ENCODE peak calls at places on chromosomes 5 and 9, in five cellular contexts. One of them, this sample, is unnamed.

GRCh38 chr5:64977779-64978178 is 209.0 kb downstream of the CWC27 start:
- DNase-seq in RWPE2: no peak
- DNase-seq in cardiac muscle cell: peak; percentile 76
- DNase-seq in epithelial cell of prostate: no peak
- DNase-seq in RWPE1: no peak
- DNase-seq in this sample: no peak

GRCh38 chr9:1216532-1216931 is 166.4 kb downstream of the DMRT2 start:
- DNase-seq in RWPE2: no peak
- DNase-seq in cardiac muscle cell: no peak
- DNase-seq in RWPE1: no peak
- DNase-seq in epithelial cell of prostate: no peak
- DNase-seq in this sample: no peak

GRCh38 chr9:33850677-33851076 is 33.7 kb downstream of the UBE2R2 start:
- DNase-seq in RWPE2: no peak
- DNase-seq in cardiac muscle cell: no peak
- DNase-seq in epithelial cell of prostate: no peak
- DNase-seq in RWPE1: no peak
- DNase-seq in this sample: no peak

GRCh38 chr9:104810421-104811339 is 46.8 kb downstream of the NIPSNAP3B start:
- DNase-seq in cardiac muscle cell: no peak
- DNase-seq in epithelial cell of prostate: no peak
- DNase-seq in RWPE1: peak; percentile 60
- DNase-seq in RWPE2: no peak
- DNase-seq in this sample: no peak

GRCh38 chr9:111582888-111583287 is 16.6 kb downstream of the PTGR1 start:
- DNase-seq in RWPE1: peak; percentile 41
- DNase-seq in RWPE2: no peak
- DNase-seq in epithelial cell of prostate: no peak
- DNase-seq in cardiac muscle cell: peak; percentile 68
- DNase-seq in this sample: no peak

GRCh38 chr9:133995012-133995896 is 3.1 kb upstream of the VAV2 start:
- DNase-seq in RWPE2: no peak
- DNase-seq in epithelial cell of prostate: no peak
- DNase-seq in cardiac muscle cell: no peak
- DNase-seq in RWPE1: no peak
- DNase-seq in this sample: no peak

GRCh38 chr5:89147026-89147425 is 264.0 kb upstream of the MEF2C start:
- DNase-seq in RWPE1: no peak
- DNase-seq in cardiac muscle cell: no peak
- DNase-seq in epithelial cell of prostate: no peak
- DNase-seq in RWPE2: no peak
- DNase-seq in this sample: no peak

GRCh38 chr5:77630246-77631165 is 8.0 kb downstream of the OTP start:
- DNase-seq in RWPE2: no peak
- DNase-seq in cardiac muscle cell: no peak
- DNase-seq in RWPE1: peak; percentile 31
- DNase-seq in epithelial cell of prostate: no peak
- DNase-seq in this sample: no peak

GRCh38 chr9:78592866-78593265 is 295.9 kb downstream of the PSAT1 start:
- DNase-seq in cardiac muscle cell: no peak
- DNase-seq in RWPE2: no peak
- DNase-seq in RWPE1: no peak
- DNase-seq in epithelial cell of prostate: no peak
- DNase-seq in this sample: no peak

GRCh38 chr5:124519396-124519795 is 227.0 kb downstream of the ZNF608 start:
- DNase-seq in RWPE2: no peak
- DNase-seq in RWPE1: peak; percentile 20
- DNase-seq in epithelial cell of prostate: no peak
- DNase-seq in cardiac muscle cell: peak; percentile 89
- DNase-seq in this sample: no peak

GRCh38 chr9:122053951-122054350 is 39.2 kb downstream of the TTLL11 start:
- DNase-seq in RWPE2: no peak
- DNase-seq in RWPE1: peak; percentile 88
- DNase-seq in epithelial cell of prostate: no peak
- DNase-seq in cardiac muscle cell: no peak
- DNase-seq in this sample: no peak

GRCh38 chr5:82307431-82307830 is 29.3 kb upstream of the RPS23 start:
- DNase-seq in epithelial cell of prostate: no peak
- DNase-seq in RWPE1: no peak
- DNase-seq in cardiac muscle cell: peak; percentile 8
- DNase-seq in RWPE2: no peak
- DNase-seq in this sample: no peak

GRCh38 chr9:78210841-78211301 is 25.0 kb upstream of the CEP78 start:
- DNase-seq in RWPE2: no peak
- DNase-seq in cardiac muscle cell: no peak
- DNase-seq in epithelial cell of prostate: no peak
- DNase-seq in RWPE1: no peak
- DNase-seq in this sample: no peak

GRCh38 chr5:151496041-151496484 is 48.7 kb downstream of the SLC36A1 start:
- DNase-seq in epithelial cell of prostate: no peak
- DNase-seq in RWPE2: no peak
- DNase-seq in cardiac muscle cell: peak; percentile 33
- DNase-seq in RWPE1: no peak
- DNase-seq in this sample: peak; percentile 39

GRCh38 chr5:180084638-180085561 is 13.3 kb upstream of the RNF130 start:
- DNase-seq in cardiac muscle cell: peak; percentile 22
- DNase-seq in epithelial cell of prostate: no peak
- DNase-seq in RWPE2: no peak
- DNase-seq in RWPE1: no peak
- DNase-seq in this sample: no peak

GRCh38 chr5:98483301-98483700 is 290.2 kb upstream of the RGMB start:
- DNase-seq in cardiac muscle cell: peak; percentile 38
- DNase-seq in RWPE2: no peak
- DNase-seq in epithelial cell of prostate: no peak
- DNase-seq in RWPE1: no peak
- DNase-seq in this sample: no peak

GRCh38 chr9:85892406-85892805 is 48.5 kb upstream of the NAA35 start:
- DNase-seq in RWPE1: no peak
- DNase-seq in RWPE2: no peak
- DNase-seq in epithelial cell of prostate: no peak
- DNase-seq in cardiac muscle cell: no peak
- DNase-seq in this sample: no peak

GRCh38 chr5:16863380-16864007 is 72.6 kb downstream of the MYO10 start:
- DNase-seq in RWPE1: no peak
- DNase-seq in cardiac muscle cell: no peak
- DNase-seq in RWPE2: no peak
- DNase-seq in epithelial cell of prostate: no peak
- DNase-seq in this sample: no peak

GRCh38 chr5:78497573-78498533 is 137.4 kb downstream of the SCAMP1 start:
- DNase-seq in RWPE2: no peak
- DNase-seq in cardiac muscle cell: no peak
- DNase-seq in epithelial cell of prostate: no peak
- DNase-seq in RWPE1: no peak
- DNase-seq in this sample: no peak

GRCh38 chr5:88665750-88666215 is 217.2 kb downstream of the MEF2C start:
- DNase-seq in cardiac muscle cell: no peak
- DNase-seq in RWPE1: no peak
- DNase-seq in epithelial cell of prostate: no peak
- DNase-seq in RWPE2: no peak
- DNase-seq in this sample: no peak

GRCh38 chr9:125829743-125830142 is 82.6 kb downstream of the PBX3 start:
- DNase-seq in RWPE1: no peak
- DNase-seq in epithelial cell of prostate: no peak
- DNase-seq in cardiac muscle cell: peak; percentile 49
- DNase-seq in RWPE2: no peak
- DNase-seq in this sample: no peak

GRCh38 chr5:6013496-6013895 is 364.9 kb downstream of the MED10 start:
- DNase-seq in cardiac muscle cell: no peak
- DNase-seq in RWPE1: no peak
- DNase-seq in RWPE2: no peak
- DNase-seq in epithelial cell of prostate: no peak
- DNase-seq in this sample: no peak

GRCh38 chr9:8782237-8782636 is 982.7 kb upstream of the DMAC1 start:
- DNase-seq in epithelial cell of prostate: no peak
- DNase-seq in RWPE1: no peak
- DNase-seq in cardiac muscle cell: peak; percentile 10
- DNase-seq in RWPE2: no peak
- DNase-seq in this sample: no peak

GRCh38 chr5:108801776-108802175 is 54.1 kb downstream of the FER start:
- DNase-seq in epithelial cell of prostate: peak; percentile 71
- DNase-seq in RWPE1: peak; percentile 86
- DNase-seq in RWPE2: no peak
- DNase-seq in cardiac muscle cell: peak; percentile 92
- DNase-seq in this sample: no peak

GRCh38 chr5:13708432-13708831 is 236.1 kb downstream of the DNAH5 start:
- DNase-seq in RWPE2: no peak
- DNase-seq in RWPE1: no peak
- DNase-seq in cardiac muscle cell: no peak
- DNase-seq in epithelial cell of prostate: no peak
- DNase-seq in this sample: no peak

GRCh38 chr5:178116406-178116885 is 3.1 kb downstream of the N4BP3 start:
- DNase-seq in RWPE2: no peak
- DNase-seq in cardiac muscle cell: no peak
- DNase-seq in RWPE1: no peak
- DNase-seq in epithelial cell of prostate: no peak
- DNase-seq in this sample: no peak

GRCh38 chr5:127133071-127133470 is 59.8 kb upstream of the C5orf63 start:
- DNase-seq in RWPE2: no peak
- DNase-seq in epithelial cell of prostate: no peak
- DNase-seq in cardiac muscle cell: no peak
- DNase-seq in RWPE1: no peak
- DNase-seq in this sample: no peak

GRCh38 chr5:17228833-17229291 is 11.4 kb downstream of the BASP1 start:
- DNase-seq in epithelial cell of prostate: peak; percentile 60
- DNase-seq in cardiac muscle cell: peak; percentile 65
- DNase-seq in RWPE1: peak; percentile 72
- DNase-seq in RWPE2: peak; percentile 77
- DNase-seq in this sample: no peak

GRCh38 chr9:98873535-98874432 is 66.3 kb downstream of the GALNT12 start:
- DNase-seq in RWPE1: no peak
- DNase-seq in epithelial cell of prostate: no peak
- DNase-seq in cardiac muscle cell: peak; percentile 76
- DNase-seq in RWPE2: no peak
- DNase-seq in this sample: no peak

GRCh38 chr5:142385194-142385593 is 60.4 kb upstream of the SPRY4 start:
- DNase-seq in cardiac muscle cell: peak; percentile 45
- DNase-seq in RWPE2: no peak
- DNase-seq in RWPE1: no peak
- DNase-seq in epithelial cell of prostate: no peak
- DNase-seq in this sample: no peak

GRCh38 chr5:25744908-25745307 is 1100.1 kb upstream of the CDH10 start:
- DNase-seq in cardiac muscle cell: no peak
- DNase-seq in RWPE2: no peak
- DNase-seq in RWPE1: no peak
- DNase-seq in epithelial cell of prostate: no peak
- DNase-seq in this sample: no peak

GRCh38 chr5:1819458-1819857 is 18.3 kb downstream of the NDUFS6 start:
- DNase-seq in RWPE2: no peak
- DNase-seq in epithelial cell of prostate: no peak
- DNase-seq in cardiac muscle cell: no peak
- DNase-seq in RWPE1: no peak
- DNase-seq in this sample: no peak
- H3K27ac ChIP-seq in RWPE2: no peak overlapping the region
- H3K27ac ChIP-seq in epithelial cell of prostate: no peak overlapping the region
- H3K27ac ChIP-seq in cardiac muscle cell: no peak overlapping the region
- H3K27ac ChIP-seq in RWPE1: no peak overlapping the region
- H3K27ac ChIP-seq in this sample: no peak overlapping the region

GRCh38 chr9:114034176-114034575 is 43.9 kb downstream of the AMBP start:
- DNase-seq in epithelial cell of prostate: no peak
- DNase-seq in RWPE2: no peak
- DNase-seq in cardiac muscle cell: no peak
- DNase-seq in RWPE1: no peak
- DNase-seq in this sample: no peak

GRCh38 chr9:114035221-114035844 is 42.8 kb downstream of the AMBP start:
- DNase-seq in RWPE2: no peak
- DNase-seq in epithelial cell of prostate: no peak
- DNase-seq in RWPE1: no peak
- DNase-seq in cardiac muscle cell: no peak
- DNase-seq in this sample: no peak

GRCh38 chr9:114033397-114034103 is 44.5 kb downstream of the AMBP start:
- DNase-seq in epithelial cell of prostate: no peak
- DNase-seq in RWPE2: no peak
- DNase-seq in RWPE1: peak; percentile 36
- DNase-seq in cardiac muscle cell: peak; percentile 32
- DNase-seq in this sample: peak; percentile 27

GRCh38 chr9:114035845-114036785 is 42.0 kb downstream of the AMBP start:
- DNase-seq in cardiac muscle cell: no peak
- DNase-seq in epithelial cell of prostate: no peak
- DNase-seq in RWPE1: no peak
- DNase-seq in RWPE2: no peak
- DNase-seq in this sample: no peak

GRCh38 chr9:114034663-114035062 is 43.4 kb downstream of the AMBP start:
- DNase-seq in epithelial cell of prostate: no peak
- DNase-seq in RWPE2: no peak
- DNase-seq in cardiac muscle cell: no peak
- DNase-seq in RWPE1: no peak
- DNase-seq in this sample: no peak
- H3K27ac ChIP-seq in epithelial cell of prostate: no peak overlapping the region
- H3K27ac ChIP-seq in RWPE2: no peak overlapping the region
- H3K27ac ChIP-seq in cardiac muscle cell: no peak overlapping the region
- H3K27ac ChIP-seq in RWPE1: peak overlapping the region; percentile 5
- H3K27ac ChIP-seq in this sample: no peak overlapping the region

DNA sequence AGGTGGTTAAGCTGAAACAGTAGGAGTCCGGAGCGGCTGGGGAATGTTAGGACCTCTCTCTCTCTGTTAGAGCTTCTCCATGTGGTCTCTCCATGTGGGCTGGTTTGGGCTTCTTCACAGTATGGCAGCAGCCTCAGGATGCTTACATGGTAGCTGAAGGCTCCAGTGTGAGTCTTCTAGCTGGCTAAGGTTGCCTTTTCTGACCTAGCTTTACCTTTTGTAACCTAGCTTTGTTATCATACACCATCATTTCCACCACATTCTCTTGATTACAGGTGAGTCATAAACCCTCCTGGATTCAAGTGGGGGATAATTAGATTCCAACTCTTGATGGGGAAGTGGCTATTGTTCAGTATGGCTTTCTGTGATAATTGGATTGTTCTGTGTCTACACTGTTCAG is 98.5 kb downstream of the MTREX start:
- DNase-seq in RWPE2: no peak
- DNase-seq in RWPE1: no peak
- DNase-seq in cardiac muscle cell: no peak
- DNase-seq in epithelial cell of prostate: no peak
- DNase-seq in this sample: no peak
- H3K27ac ChIP-seq in RWPE2: no peak overlapping the region
- H3K27ac ChIP-seq in RWPE1: no peak overlapping the region
- H3K27ac ChIP-seq in cardiac muscle cell: no peak overlapping the region
- H3K27ac ChIP-seq in epithelial cell of prostate: no peak overlapping the region
- H3K27ac ChIP-seq in this sample: no peak overlapping the region

GRCh38 chr9:87276851-87277251 is 220.8 kb upstream of the DAPK1 start:
- DNase-seq in cardiac muscle cell: peak; percentile 48
- DNase-seq in RWPE1: no peak
- DNase-seq in RWPE2: no peak
- DNase-seq in epithelial cell of prostate: no peak
- DNase-seq in this sample: no peak

GRCh38 chr9:87277346-87277745 is 220.3 kb upstream of the DAPK1 start:
- DNase-seq in RWPE2: no peak
- DNase-seq in epithelial cell of prostate: no peak
- DNase-seq in cardiac muscle cell: no peak
- DNase-seq in RWPE1: no peak
- DNase-seq in this sample: no peak

GRCh38 chr9:87275039-87275725 is 222.5 kb upstream of the DAPK1 start:
- DNase-seq in RWPE2: no peak
- DNase-seq in RWPE1: no peak
- DNase-seq in cardiac muscle cell: no peak
- DNase-seq in epithelial cell of prostate: no peak
- DNase-seq in this sample: no peak

GRCh38 chr9:87278971-87279731 is 218.5 kb upstream of the DAPK1 start:
- DNase-seq in epithelial cell of prostate: no peak
- DNase-seq in RWPE2: no peak
- DNase-seq in RWPE1: no peak
- DNase-seq in cardiac muscle cell: no peak
- DNase-seq in this sample: no peak

GRCh38 chr9:87276327-87276841 is 221.3 kb upstream of the DAPK1 start:
- DNase-seq in cardiac muscle cell: peak; percentile 83
- DNase-seq in RWPE1: peak; percentile 30
- DNase-seq in RWPE2: no peak
- DNase-seq in epithelial cell of prostate: no peak
- DNase-seq in this sample: no peak
- H3K27ac ChIP-seq in cardiac muscle cell: no peak overlapping the region
- H3K27ac ChIP-seq in RWPE1: peak overlapping the region; percentile 25
- H3K27ac ChIP-seq in RWPE2: peak overlapping the region; percentile 56
- H3K27ac ChIP-seq in epithelial cell of prostate: peak overlapping the region; percentile 47
- H3K27ac ChIP-seq in this sample: no peak overlapping the region

This sample was measured in iPS DF 6.9.